ENCODE peak calls at places on chromosomes 11 and 22, in five cellular contexts. One of them, this sample, is unnamed.

GRCh38 chr11:110425751-110426545 is 3.8 kb upstream of the FDX1 start:
- DNase-seq in cardiac fibroblast: peak; percentile 48
- DNase-seq in GF-D8: no peak
- DNase-seq in activated T-helper 1 cell treated with anti-CD3 and anti-CD28 coated beads, Interleukin-12 subunit alpha, Interleukin-12 subunit beta, Interleukin-2, Interleukin-4 antibody, amounts not matched to agents 30 ng/mL and 10 ng/mL and 1 ng/mL, durations not matched to agents 14 hours and 24 hours and 36 hours: no peak
- DNase-seq in left colon: no peak
- DNase-seq in this sample: no peak

GRCh38 chr11:17541330-17541885 is 2.8 kb downstream of the USH1C start:
- DNase-seq in cardiac fibroblast: no peak
- DNase-seq in GF-D8: no peak
- DNase-seq in activated T-helper 1 cell treated with anti-CD3 and anti-CD28 coated beads, Interleukin-12 subunit alpha, Interleukin-12 subunit beta, Interleukin-2, Interleukin-4 antibody, amounts not matched to agents 30 ng/mL and 10 ng/mL and 1 ng/mL, durations not matched to agents 14 hours and 24 hours and 36 hours: no peak
- DNase-seq in left colon: peak; percentile 36
- DNase-seq in this sample: no peak

GRCh38 chr11:130213979-130214281 is 54.3 kb downstream of the ST14 start:
- DNase-seq in cardiac fibroblast: no peak
- DNase-seq in GF-D8: no peak
- DNase-seq in activated T-helper 1 cell treated with anti-CD3 and anti-CD28 coated beads, Interleukin-12 subunit alpha, Interleukin-12 subunit beta, Interleukin-2, Interleukin-4 antibody, amounts not matched to agents 30 ng/mL and 10 ng/mL and 1 ng/mL, durations not matched to agents 14 hours and 24 hours and 36 hours: no peak
- DNase-seq in left colon: no peak
- DNase-seq in this sample: no peak

GRCh38 chr11:19978668-19979518 is 181.4 kb downstream of the DBX1 start:
- DNase-seq in cardiac fibroblast: peak; percentile 80
- DNase-seq in GF-D8: no peak
- DNase-seq in activated T-helper 1 cell treated with anti-CD3 and anti-CD28 coated beads, Interleukin-12 subunit alpha, Interleukin-12 subunit beta, Interleukin-2, Interleukin-4 antibody, amounts not matched to agents 30 ng/mL and 10 ng/mL and 1 ng/mL, durations not matched to agents 14 hours and 24 hours and 36 hours: no peak
- DNase-seq in left colon: no peak
- DNase-seq in this sample: no peak

GRCh38 chr11:16418698-16419097 is 62.4 kb upstream of the SOX6 start:
- DNase-seq in cardiac fibroblast: no peak
- DNase-seq in GF-D8: no peak
- DNase-seq in activated T-helper 1 cell treated with anti-CD3 and anti-CD28 coated beads, Interleukin-12 subunit alpha, Interleukin-12 subunit beta, Interleukin-2, Interleukin-4 antibody, amounts not matched to agents 30 ng/mL and 10 ng/mL and 1 ng/mL, durations not matched to agents 14 hours and 24 hours and 36 hours: no peak
- DNase-seq in left colon: no peak
- DNase-seq in this sample: no peak

GRCh38 chr22:36197601-36198146 is 3.9 kb downstream of the APOL4 start:
- DNase-seq in cardiac fibroblast: peak; percentile 22
- DNase-seq in GF-D8: peak; percentile 69
- DNase-seq in activated T-helper 1 cell treated with anti-CD3 and anti-CD28 coated beads, Interleukin-12 subunit alpha, Interleukin-12 subunit beta, Interleukin-2, Interleukin-4 antibody, amounts not matched to agents 30 ng/mL and 10 ng/mL and 1 ng/mL, durations not matched to agents 14 hours and 24 hours and 36 hours: no peak
- DNase-seq in left colon: no peak
- DNase-seq in this sample: no peak

GRCh38 chr11:65204143-65204542 is 22.4 kb downstream of the CAPN1 start:
- DNase-seq in cardiac fibroblast: no peak
- DNase-seq in GF-D8: no peak
- DNase-seq in activated T-helper 1 cell treated with anti-CD3 and anti-CD28 coated beads, Interleukin-12 subunit alpha, Interleukin-12 subunit beta, Interleukin-2, Interleukin-4 antibody, amounts not matched to agents 30 ng/mL and 10 ng/mL and 1 ng/mL, durations not matched to agents 14 hours and 24 hours and 36 hours: no peak
- DNase-seq in left colon: no peak
- DNase-seq in this sample: no peak

GRCh38 chr11:116701297-116701801 is 71.4 kb downstream of the BUD13 start:
- DNase-seq in cardiac fibroblast: no peak
- DNase-seq in GF-D8: no peak
- DNase-seq in activated T-helper 1 cell treated with anti-CD3 and anti-CD28 coated beads, Interleukin-12 subunit alpha, Interleukin-12 subunit beta, Interleukin-2, Interleukin-4 antibody, amounts not matched to agents 30 ng/mL and 10 ng/mL and 1 ng/mL, durations not matched to agents 14 hours and 24 hours and 36 hours: no peak
- DNase-seq in left colon: no peak
- DNase-seq in this sample: peak; percentile 38

GRCh38 chr11:17013548-17014320 is 480 bp downstream of the PLEKHA7 start:
- DNase-seq in cardiac fibroblast: no peak
- DNase-seq in GF-D8: no peak
- DNase-seq in activated T-helper 1 cell treated with anti-CD3 and anti-CD28 coated beads, Interleukin-12 subunit alpha, Interleukin-12 subunit beta, Interleukin-2, Interleukin-4 antibody, amounts not matched to agents 30 ng/mL and 10 ng/mL and 1 ng/mL, durations not matched to agents 14 hours and 24 hours and 36 hours: no peak
- DNase-seq in left colon: peak; percentile 73
- DNase-seq in this sample: no peak

GRCh38 chr11:112225753-112226061 is 521 bp upstream of the PTS start:
- DNase-seq in cardiac fibroblast: no peak
- DNase-seq in GF-D8: no peak
- DNase-seq in activated T-helper 1 cell treated with anti-CD3 and anti-CD28 coated beads, Interleukin-12 subunit alpha, Interleukin-12 subunit beta, Interleukin-2, Interleukin-4 antibody, amounts not matched to agents 30 ng/mL and 10 ng/mL and 1 ng/mL, durations not matched to agents 14 hours and 24 hours and 36 hours: no peak
- DNase-seq in left colon: peak; percentile 69
- DNase-seq in this sample: peak; percentile 74

GRCh38 chr11:131499199-131499598 is 128.8 kb downstream of the NTM start:
- DNase-seq in cardiac fibroblast: no peak
- DNase-seq in GF-D8: no peak
- DNase-seq in activated T-helper 1 cell treated with anti-CD3 and anti-CD28 coated beads, Interleukin-12 subunit alpha, Interleukin-12 subunit beta, Interleukin-2, Interleukin-4 antibody, amounts not matched to agents 30 ng/mL and 10 ng/mL and 1 ng/mL, durations not matched to agents 14 hours and 24 hours and 36 hours: no peak
- DNase-seq in left colon: no peak
- DNase-seq in this sample: no peak

GRCh38 chr22:40531951-40532900 is 104.3 kb downstream of the MRTFA start:
- DNase-seq in cardiac fibroblast: no peak
- DNase-seq in GF-D8: no peak
- DNase-seq in activated T-helper 1 cell treated with anti-CD3 and anti-CD28 coated beads, Interleukin-12 subunit alpha, Interleukin-12 subunit beta, Interleukin-2, Interleukin-4 antibody, amounts not matched to agents 30 ng/mL and 10 ng/mL and 1 ng/mL, durations not matched to agents 14 hours and 24 hours and 36 hours: no peak
- DNase-seq in left colon: no peak
- DNase-seq in this sample: no peak

GRCh38 chr11:57460017-57460755 is at the start of gene RTN4RL2:
- DNase-seq in cardiac fibroblast: peak; percentile 58
- DNase-seq in GF-D8: no peak
- DNase-seq in activated T-helper 1 cell treated with anti-CD3 and anti-CD28 coated beads, Interleukin-12 subunit alpha, Interleukin-12 subunit beta, Interleukin-2, Interleukin-4 antibody, amounts not matched to agents 30 ng/mL and 10 ng/mL and 1 ng/mL, durations not matched to agents 14 hours and 24 hours and 36 hours: no peak
- DNase-seq in left colon: peak; percentile 51
- DNase-seq in this sample: no peak

GRCh38 chr11:33530824-33531223 is 169.8 kb downstream of the C11orf91 start:
- DNase-seq in cardiac fibroblast: peak; percentile 43
- DNase-seq in GF-D8: no peak
- DNase-seq in activated T-helper 1 cell treated with anti-CD3 and anti-CD28 coated beads, Interleukin-12 subunit alpha, Interleukin-12 subunit beta, Interleukin-2, Interleukin-4 antibody, amounts not matched to agents 30 ng/mL and 10 ng/mL and 1 ng/mL, durations not matched to agents 14 hours and 24 hours and 36 hours: no peak
- DNase-seq in left colon: no peak
- DNase-seq in this sample: no peak

GRCh38 chr11:17764446-17765218 is 30.1 kb downstream of the KCNC1 start:
- DNase-seq in cardiac fibroblast: no peak
- DNase-seq in GF-D8: no peak
- DNase-seq in activated T-helper 1 cell treated with anti-CD3 and anti-CD28 coated beads, Interleukin-12 subunit alpha, Interleukin-12 subunit beta, Interleukin-2, Interleukin-4 antibody, amounts not matched to agents 30 ng/mL and 10 ng/mL and 1 ng/mL, durations not matched to agents 14 hours and 24 hours and 36 hours: no peak
- DNase-seq in left colon: no peak
- DNase-seq in this sample: no peak

GRCh38 chr11:123054301-123055065 is 7.5 kb downstream of the HSPA8 start:
- DNase-seq in cardiac fibroblast: peak; percentile 81
- DNase-seq in GF-D8: peak; percentile 79
- DNase-seq in activated T-helper 1 cell treated with anti-CD3 and anti-CD28 coated beads, Interleukin-12 subunit alpha, Interleukin-12 subunit beta, Interleukin-2, Interleukin-4 antibody, amounts not matched to agents 30 ng/mL and 10 ng/mL and 1 ng/mL, durations not matched to agents 14 hours and 24 hours and 36 hours: no peak
- DNase-seq in left colon: no peak
- DNase-seq in this sample: no peak

GRCh38 chr22:29517215-29517908 is 36.2 kb downstream of the THOC5 start:
- DNase-seq in cardiac fibroblast: no peak
- DNase-seq in GF-D8: no peak
- DNase-seq in activated T-helper 1 cell treated with anti-CD3 and anti-CD28 coated beads, Interleukin-12 subunit alpha, Interleukin-12 subunit beta, Interleukin-2, Interleukin-4 antibody, amounts not matched to agents 30 ng/mL and 10 ng/mL and 1 ng/mL, durations not matched to agents 14 hours and 24 hours and 36 hours: no peak
- DNase-seq in left colon: no peak
- DNase-seq in this sample: no peak

GRCh38 chr11:69744435-69744834 is 30.7 kb downstream of the FGF4 start:
- DNase-seq in cardiac fibroblast: peak; percentile 86
- DNase-seq in GF-D8: no peak
- DNase-seq in activated T-helper 1 cell treated with anti-CD3 and anti-CD28 coated beads, Interleukin-12 subunit alpha, Interleukin-12 subunit beta, Interleukin-2, Interleukin-4 antibody, amounts not matched to agents 30 ng/mL and 10 ng/mL and 1 ng/mL, durations not matched to agents 14 hours and 24 hours and 36 hours: no peak
- DNase-seq in left colon: no peak
- DNase-seq in this sample: no peak

GRCh38 chr22:39097098-39098020 is at the start of gene APOBEC3H:
- DNase-seq in cardiac fibroblast: peak; percentile 9
- DNase-seq in GF-D8: no peak
- DNase-seq in activated T-helper 1 cell treated with anti-CD3 and anti-CD28 coated beads, Interleukin-12 subunit alpha, Interleukin-12 subunit beta, Interleukin-2, Interleukin-4 antibody, amounts not matched to agents 30 ng/mL and 10 ng/mL and 1 ng/mL, durations not matched to agents 14 hours and 24 hours and 36 hours: peak; percentile 32
- DNase-seq in left colon: no peak
- DNase-seq in this sample: no peak

GRCh38 chr22:36864454-36865215 is 3.8 kb downstream of the NCF4 start:
- DNase-seq in cardiac fibroblast: no peak
- DNase-seq in GF-D8: no peak
- DNase-seq in activated T-helper 1 cell treated with anti-CD3 and anti-CD28 coated beads, Interleukin-12 subunit alpha, Interleukin-12 subunit beta, Interleukin-2, Interleukin-4 antibody, amounts not matched to agents 30 ng/mL and 10 ng/mL and 1 ng/mL, durations not matched to agents 14 hours and 24 hours and 36 hours: no peak
- DNase-seq in left colon: no peak
- DNase-seq in this sample: no peak

GRCh38 chr11:113877673-113878060 is 2.3 kb upstream of the USP28 start:
- DNase-seq in cardiac fibroblast: no peak
- DNase-seq in GF-D8: peak; percentile 78
- DNase-seq in activated T-helper 1 cell treated with anti-CD3 and anti-CD28 coated beads, Interleukin-12 subunit alpha, Interleukin-12 subunit beta, Interleukin-2, Interleukin-4 antibody, amounts not matched to agents 30 ng/mL and 10 ng/mL and 1 ng/mL, durations not matched to agents 14 hours and 24 hours and 36 hours: no peak
- DNase-seq in left colon: no peak
- DNase-seq in this sample: no peak